ENCODE peak calls at places on chromosomes 16 and 17, in nine cellular contexts. E is GM12878; K is heart left ventricle; G is suprapubic skin; Z is stomach; X is right atrium auricular region; D is cardiac muscle cell; U is PC-3; Y is CD8-positive, alpha-beta T cell. P is an unnamed sample.

GRCh38 chr16:85421338-85422123 is 191.6 kb upstream of the GSE1 start:
- DNase-seq in E (no peak), K (no peak), G (no peak), Z (no peak), X (no peak), D (no peak), U (no peak), Y (no peak), P (peak; percentile 8)

GRCh38 chr17:80456465-80457235 is 19.8 kb downstream of the NPTX1 start:
- DNase-seq in E (no peak), K (peak; percentile 58), G (no peak), Z (no peak), X (no peak), D (no peak), U (no peak), Y (no peak), P (no peak)

GRCh38 chr16:89949121-89949742 is 677 bp downstream of the DEF8 start:
- DNase-seq in E (no peak), K (no peak), G (no peak), Z (no peak), X (no peak), D (no peak), U (no peak), Y (no peak), P (no peak)

GRCh38 chr17:42061641-42062487 is 11.5 kb upstream of the C17orf113 start:
- DNase-seq in E (no peak), K (no peak), G (no peak), Z (no peak), X (no peak), D (no peak), U (no peak), Y (no peak), P (no peak)

GRCh38 chr17:64507418-64507766 is 615 bp downstream of the CEP95 start:
- DNase-seq in E (no peak), K (no peak), G (peak; percentile 72), Z (no peak), X (no peak), D (peak; percentile 72), U (peak; percentile 79), Y (peak; percentile 12), P (peak; percentile 36)

GRCh38 chr17:79651751-79652150 is 40.9 kb upstream of the RBFOX3 start:
- DNase-seq in E (no peak), K (no peak), G (no peak), Z (no peak), X (peak; percentile 32), D (no peak), U (no peak), Y (no peak), P (no peak)

GRCh38 chr16:69855587-69855986 is 93.5 kb downstream of the WWP2 start:
- DNase-seq in E (no peak), K (no peak), G (no peak), Z (no peak), X (no peak), D (no peak), U (no peak), Y (no peak), P (no peak)

GRCh38 chr16:23524886-23525285 is 14.6 kb upstream of the GGA2 start:
- DNase-seq in E (no peak), K (no peak), G (no peak), Z (no peak), X (no peak), D (no peak), U (no peak), Y (no peak), P (no peak)

GRCh38 chr17:15124746-15125145 is 140.4 kb downstream of the PMP22 start:
- DNase-seq in E (no peak), K (no peak), G (no peak), Z (no peak), X (no peak), D (no peak), U (no peak), Y (no peak), P (no peak)

GRCh38 chr17:17032131-17032692 is 10.0 kb upstream of the MPRIP start:
- DNase-seq in E (no peak), K (peak; percentile 71), G (peak; percentile 67), Z (peak; percentile 84), X (no peak), D (no peak), U (peak; percentile 95), Y (no peak), P (peak; percentile 52)

GRCh38 chr17:39845052-39845976 is 18.8 kb downstream of the IKZF3 start:
- DNase-seq in E (no peak), K (no peak), G (no peak), Z (no peak), X (no peak), D (no peak), U (no peak), Y (no peak), P (no peak)

GRCh38 chr17:80181431-80181830 is 11.6 kb downstream of the CARD14 start:
- DNase-seq in E (no peak), K (no peak), G (no peak), Z (no peak), X (no peak), D (no peak), U (no peak), Y (no peak), P (no peak)

GRCh38 chr17:78375401-78376079 is 2.9 kb upstream of the PGS1 start:
- DNase-seq in E (no peak), K (peak; percentile 16), G (no peak), Z (no peak), X (no peak), D (no peak), U (peak; percentile 85), Y (no peak), P (no peak)

GRCh38 chr17:1056761-1057160 is 59.8 kb downstream of the TIMM22 start:
- DNase-seq in E (no peak), K (no peak), G (no peak), Z (no peak), X (no peak), D (no peak), U (no peak), Y (no peak), P (no peak)

GRCh38 chr17:39928868-39929651 is 1.5 kb downstream of the LRRC3C start:
- DNase-seq in E (no peak), K (no peak), G (no peak), Z (no peak), X (no peak), D (no peak), U (peak; percentile 85), Y (no peak), P (no peak)

GRCh38 chr17:8222380-8222629 is 11.9 kb upstream of the AURKB start:
- DNase-seq in E (no peak), K (no peak), G (no peak), Z (no peak), X (no peak), D (no peak), U (no peak), Y (no peak), P (no peak)

GRCh38 chr17:10754861-10755591 is 25.2 kb upstream of the TMEM220 start:
- DNase-seq in E (no peak), K (no peak), G (no peak), Z (no peak), X (no peak), D (peak; percentile 25), U (no peak), Y (no peak), P (no peak)

GRCh38 chr17:28042721-28043291 is 329 bp downstream of the NLK start:
- DNase-seq in E (no peak), K (no peak), G (no peak), Z (no peak), X (no peak), D (no peak), U (no peak), Y (no peak), P (no peak)

GRCh38 chr16:14399397-14400284 is 230.4 kb downstream of the PARN start:
- DNase-seq in E (peak; percentile 60), K (peak; percentile 31), G (peak; percentile 80), Z (no peak), X (peak; percentile 72), D (peak; percentile 19), U (peak; percentile 67), Y (no peak), P (peak; percentile 36)
- H3K4me1 ChIP-seq in E (peaks cover 15% of the 10 kb centered on the region), K (no peaks in the 10 kb centered on the region), G (peaks cover 30% of the 10 kb centered on the region), Z (no peaks in the 10 kb centered on the region), X (peaks cover 15% of the 10 kb centered on the region), D (peaks cover 6% of the 10 kb centered on the region), U (peaks cover 15% of the 10 kb centered on the region), Y (no peaks in the 10 kb centered on the region), P (no peaks in the 10 kb centered on the region)

DNA sequence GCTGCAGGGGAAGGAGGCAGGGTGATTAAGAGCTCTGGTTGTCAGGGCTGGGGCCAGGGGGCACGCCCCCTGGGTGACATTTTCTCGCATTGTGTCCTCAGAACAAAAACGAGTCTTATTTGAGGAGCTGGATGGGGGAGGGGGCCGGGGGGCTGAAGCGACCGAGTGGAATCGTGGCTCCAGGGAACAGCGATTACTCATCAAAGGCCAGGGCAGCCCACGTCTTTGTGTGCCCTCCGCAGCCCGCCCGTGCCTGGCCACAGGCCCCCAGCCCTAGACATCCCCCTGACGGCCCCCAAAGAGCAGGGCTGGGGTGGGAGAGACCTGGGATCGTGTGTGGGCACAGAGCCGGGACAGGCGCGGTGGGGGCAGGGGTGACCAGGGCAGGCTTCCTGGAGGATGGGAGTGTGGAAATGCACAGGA is 23.8 kb upstream of the PHB1 start:
- DNase-seq in E (no peak), K (no peak), G (no peak), Z (no peak), X (no peak), D (no peak), U (no peak), Y (no peak), P (no peak)
- H3K4me3 ChIP-seq in E (no peak overlapping the region), K (no peak overlapping the region), G (no peak overlapping the region), Z (no peak overlapping the region), X (no peak overlapping the region), D (no peak overlapping the region), U (no peak overlapping the region), Y (no peak overlapping the region), P (no peak overlapping the region)

DNA sequence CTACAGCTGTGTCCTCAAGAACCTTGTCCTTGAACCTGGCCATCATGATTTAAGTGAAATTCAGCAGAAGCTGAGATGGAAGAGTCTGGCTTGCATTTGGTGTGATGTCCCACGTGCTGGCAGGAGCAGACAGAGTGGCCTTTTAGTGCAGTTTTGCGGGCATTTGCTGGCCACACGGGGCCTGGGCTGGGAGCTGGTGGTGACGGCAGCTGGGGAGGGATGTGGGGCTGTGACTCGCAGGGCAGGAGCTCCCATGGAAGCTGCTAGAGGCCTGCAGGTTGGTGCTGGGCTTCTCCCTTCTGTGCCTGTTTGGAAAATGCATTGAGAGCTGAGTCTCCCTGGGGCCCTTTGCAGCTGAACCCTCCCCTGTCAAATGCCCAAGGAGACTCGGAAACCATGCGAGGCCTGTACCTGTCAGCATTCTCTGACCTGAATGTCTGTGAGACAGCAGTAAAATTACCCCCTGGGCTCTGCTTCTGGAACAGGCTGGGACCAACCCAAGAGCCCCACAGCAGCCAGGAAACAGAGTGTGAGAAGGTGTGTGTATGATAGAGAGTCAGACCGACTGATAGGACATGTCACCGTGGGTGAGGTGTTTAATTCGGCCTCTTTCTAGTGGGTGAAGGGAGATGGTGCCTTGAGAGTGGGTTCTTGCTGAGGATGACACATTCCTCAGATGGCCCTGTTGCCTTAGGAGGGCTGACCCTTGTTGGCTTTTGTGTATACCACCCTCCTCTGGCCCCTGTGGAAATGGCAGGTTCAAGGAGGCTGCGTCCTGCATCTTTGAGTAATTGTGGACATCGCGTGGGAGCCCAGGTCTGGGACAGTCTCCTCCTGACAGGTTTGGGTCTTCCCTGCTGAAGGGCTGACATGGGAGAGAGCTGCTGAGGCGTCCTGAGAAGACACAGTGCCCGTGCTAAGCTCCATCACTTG is 145.5 kb downstream of the MSI2 start:
- DNase-seq in E (no peak), K (no peak), G (no peak), Z (no peak), X (no peak), D (peak; percentile 17), U (no peak), Y (no peak), P (no peak)
- TF ChIP-seq CTCF in E (peak; percentile 20), K (no peak), G (no peak), Z (no peak), X (peak; percentile 20), D (no peak), U (peak; percentile 43), Y (no peak), P (peak; percentile 32)

GRCh38 chr16:20910781-20911321 is 10.3 kb downstream of the LYRM1 start:
- DNase-seq in E (no peak), K (no peak), G (no peak), Z (no peak), X (no peak), D (no peak), U (peak; percentile 91), Y (no peak), P (no peak)
- H3K4me1 ChIP-seq in E (no peaks in the 10 kb centered on the region), K (peaks cover 17% of the 10 kb centered on the region), G (peaks cover 50% of the 10 kb centered on the region), Z (peaks cover 21% of the 10 kb centered on the region), X (peaks cover 43% of the 10 kb centered on the region), D (peaks cover 4% of the 10 kb centered on the region), U (peaks cover 73% of the 10 kb centered on the region), Y (no peaks in the 10 kb centered on the region), P (peaks cover 4% of the 10 kb centered on the region)

P was measured in BE2C.